ENCODE peak calls at places on chromosome 22, in six cellular contexts. W is NCI-H2029, O is neural progenitor cell, K is GM10248, Y is GM18507, P is HL-60. T is an unnamed sample.

GRCh38 chr22:35152316-35152715 is 86.4 kb downstream of the ISX start:
- DNase-seq in O (no peak), W (no peak), K (no peak), P (no peak), Y (no peak), T (no peak)

GRCh38 chr22:31491218-31491962 is 1.7 kb upstream of the EIF4ENIF1 start:
- DNase-seq in Y (no peak), W (no peak), P (no peak), O (peak), K (no peak), T (no peak)

GRCh38 chr22:42714768-42715430 is 5.8 kb downstream of the A4GALT start:
- DNase-seq in K (no peak), O (no peak), W (no peak), P (no peak), Y (no peak), T (no peak)

GRCh38 chr22:25475554-25476022 is 88.9 kb upstream of the GRK3 start:
- DNase-seq in W (peak), P (no peak), O (no peak), Y (no peak), K (no peak), T (no peak)

GRCh38 chr22:50610041-50610451 is 9.5 kb downstream of the MAPK8IP2 start:
- DNase-seq in P (no peak), K (no peak), Y (no peak), W (no peak), O (no peak), T (no peak)

GRCh38 chr22:49011769-49012598 is 815.7 kb downstream of the BRD1 start:
- DNase-seq in Y (no peak), O (no peak), P (no peak), W (no peak), K (no peak), T (no peak)

GRCh38 chr22:41288245-41288946 is 2.4 kb upstream of the RANGAP1 start:
- DNase-seq in W (peak), O (no peak), Y (no peak), K (no peak), P (no peak), T (no peak)

GRCh38 chr22:37544955-37545702 is 15.2 kb upstream of the CDC42EP1 start:
- DNase-seq in Y (no peak), O (peak), P (no peak), K (peak), W (peak), T (no peak)

GRCh38 chr22:33867118-33867863 is 53.0 kb downstream of the LARGE1 start:
- DNase-seq in Y (no peak), P (no peak), K (no peak), W (no peak), O (no peak), T (no peak)

GRCh38 chr22:41256254-41256897 is 15.6 kb upstream of the CHADL start:
- DNase-seq in O (no peak), P (no peak), Y (no peak), W (no peak), K (no peak), T (no peak)

GRCh38 chr22:26432619-26433311 is 3.7 kb downstream of the ASPHD2 start:
- DNase-seq in K (peak), P (peak), Y (no peak), W (no peak), O (no peak), T (peak)

GRCh38 chr22:47009304-47010101 is 247.1 kb downstream of the TBC1D22A start:
- DNase-seq in W (no peak), Y (no peak), P (no peak), O (no peak), K (no peak), T (no peak)

GRCh38 chr22:44846726-44847275 is 94.4 kb downstream of the ARHGAP8 start:
- DNase-seq in K (no peak), Y (no peak), O (no peak), W (no peak), P (no peak), T (no peak)

GRCh38 chr22:38733329-38734202 is 22.2 kb downstream of the SUN2 start:
- DNase-seq in Y (no peak), P (no peak), W (peak), O (peak), K (peak), T (no peak)

GRCh38 chr22:49934144-49934890 is 15.9 kb downstream of the CRELD2 start:
- DNase-seq in P (no peak), W (no peak), O (no peak), Y (no peak), K (no peak), T (no peak)

GRCh38 chr22:17098379-17098819 is 13.6 kb downstream of the IL17RA start:
- DNase-seq in Y (no peak), W (no peak), O (no peak), P (peak), K (no peak), T (peak)

T was measured in GF-D8.